ENCODE peak calls at places on chromosomes 6 and 20, in four cellular contexts. T is NCI-H1092, K is BE2C, I is NB4. X is an unnamed sample.

GRCh38 chr6:41538556-41539182 is 7.5 kb upstream of the FOXP4 start:
- DNase-seq in T (no peak), K (no peak), I (peak; percentile 95), X (no peak)

GRCh38 chr20:45269056-45269455 is 14.7 kb upstream of the SLPI start:
- DNase-seq in T (no peak), K (no peak), I (no peak), X (no peak)

GRCh38 chr6:134640229-134640628 is 309.7 kb downstream of the ALDH8A1 start:
- DNase-seq in T (no peak), K (no peak), I (no peak), X (no peak)

GRCh38 chr6:131643262-131643631 is 6.1 kb downstream of the ENPP3 start:
- DNase-seq in T (peak; percentile 70), K (no peak), I (no peak), X (no peak)

GRCh38 chr6:158488065-158488464 is 71.8 kb upstream of the TMEM181 start:
- DNase-seq in T (no peak), K (no peak), I (no peak), X (no peak)

GRCh38 chr6:45691426-45691825 is 313.7 kb upstream of the SUPT3H start:
- DNase-seq in T (no peak), K (no peak), I (no peak), X (no peak)

GRCh38 chr6:75800133-75800532 is 51.1 kb downstream of the MYO6 start:
- DNase-seq in T (no peak), K (no peak), I (no peak), X (no peak)

GRCh38 chr20:16975682-16976081 is 227.5 kb downstream of the OTOR start:
- DNase-seq in T (no peak), K (no peak), I (no peak), X (no peak)

GRCh38 chr20:4150095-4150492 is 134.7 kb upstream of the RNF24 start:
- DNase-seq in T (no peak), K (no peak), I (no peak), X (no peak)

GRCh38 chr6:53544050-53544499 is 826 bp downstream of the GCLC start:
- DNase-seq in T (peak; percentile 5), K (no peak), I (no peak), X (no peak)

GRCh38 chr6:135922170-135922569 is 70.7 kb downstream of the PDE7B start:
- DNase-seq in T (no peak), K (peak; percentile 66), I (peak; percentile 16), X (no peak)

GRCh38 chr6:30355281-30355680 is 10.3 kb downstream of the RPP21 start:
- DNase-seq in T (no peak), K (no peak), I (no peak), X (no peak)

GRCh38 chr6:148716811-148717210 is 30.0 kb upstream of the UST start:
- DNase-seq in T (no peak), K (no peak), I (no peak), X (no peak)

GRCh38 chr6:133548409-133548808 is 307.3 kb downstream of the EYA4 start:
- DNase-seq in T (no peak), K (no peak), I (no peak), X (no peak)

GRCh38 chr6:117728626-117729025 is 53.4 kb downstream of the NUS1 start:
- DNase-seq in T (no peak), K (no peak), I (no peak), X (no peak)

GRCh38 chr6:11769244-11769643 is 9.4 kb downstream of the ADTRP start:
- DNase-seq in T (no peak), K (no peak), I (no peak), X (no peak)

GRCh38 chr20:8744228-8744844 is 324.6 kb upstream of the PLCB4 start:
- DNase-seq in T (no peak), K (no peak), I (no peak), X (no peak)

GRCh38 chr6:167791036-167791779 is 35.5 kb upstream of the AFDN start:
- DNase-seq in T (no peak), K (no peak), I (no peak), X (no peak)

X was measured in WERI-Rb-1.